ENCODE peak calls at places on chromosomes 3 and 15, in seven cellular contexts. Q is kidney, X is gastrocnemius medialis, Y is body of pancreas, R is suprapubic skin, Z is hepatocyte, N is GM23338. H is an unnamed sample.

GRCh38 chr15:60840703-60841411 is 361.9 kb upstream of the ICE2 start:
- DNase-seq in Q (no peak), X (no peak), Y (no peak), R (no peak), Z (no peak), N (no peak), H (no peak)

GRCh38 chr15:51093488-51093864 is 1.2 kb downstream of the TNFAIP8L3 start:
- DNase-seq in Q (no peak), X (no peak), Y (no peak), R (no peak), Z (no peak), N (no peak), H (no peak)

GRCh38 chr3:74129056-74129455 is 485.4 kb downstream of the CNTN3 start:
- DNase-seq in Q (no peak), X (no peak), Y (no peak), R (no peak), Z (no peak), N (no peak), H (no peak)

GRCh38 chr3:136698361-136698760 is 53.8 kb downstream of the STAG1 start:
- DNase-seq in Q (no peak), X (no peak), Y (no peak), R (no peak), Z (no peak), N (peak; percentile 68), H (no peak)

GRCh38 chr3:133578548-133579191 is 5.2 kb downstream of the CDV3 start:
- DNase-seq in Q (no peak), X (no peak), Y (no peak), R (no peak), Z (peak; percentile 43), N (peak; percentile 64), H (peak; percentile 32)

GRCh38 chr3:85167576-85167975 is 208.8 kb downstream of the CADM2 start:
- DNase-seq in Q (no peak), X (no peak), Y (no peak), R (no peak), Z (no peak), N (no peak), H (no peak)

GRCh38 chr15:59646271-59646670 is 11.0 kb downstream of the GTF2A2 start:
- DNase-seq in Q (no peak), X (no peak), Y (no peak), R (no peak), Z (no peak), N (no peak), H (no peak)

GRCh38 chr15:28901987-28902745 is 16.4 kb downstream of the APBA2 start:
- DNase-seq in Q (no peak), X (no peak), Y (no peak), R (peak; percentile 67), Z (no peak), N (peak; percentile 77), H (no peak)

GRCh38 chr3:134149286-134149685 is 101.4 kb downstream of the RYK start:
- DNase-seq in Q (no peak), X (no peak), Y (no peak), R (no peak), Z (no peak), N (no peak), H (no peak)

GRCh38 chr15:49036650-49037545 is 9.3 kb downstream of the SECISBP2L start:
- DNase-seq in Q (no peak), X (no peak), Y (no peak), R (no peak), Z (no peak), N (no peak), H (no peak)

GRCh38 chr3:149145361-149145760 is 15.9 kb downstream of the HPS3 start:
- DNase-seq in Q (no peak), X (no peak), Y (no peak), R (no peak), Z (no peak), N (no peak), H (no peak)
- H3K4me1 ChIP-seq in Q (no peaks in the 10 kb centered on the region), X (no peaks in the 10 kb centered on the region), Y (no peaks in the 10 kb centered on the region), R (no peaks in the 10 kb centered on the region), Z (no peaks in the 10 kb centered on the region), N (no peaks in the 10 kb centered on the region), H (no peaks in the 10 kb centered on the region)

DNA sequence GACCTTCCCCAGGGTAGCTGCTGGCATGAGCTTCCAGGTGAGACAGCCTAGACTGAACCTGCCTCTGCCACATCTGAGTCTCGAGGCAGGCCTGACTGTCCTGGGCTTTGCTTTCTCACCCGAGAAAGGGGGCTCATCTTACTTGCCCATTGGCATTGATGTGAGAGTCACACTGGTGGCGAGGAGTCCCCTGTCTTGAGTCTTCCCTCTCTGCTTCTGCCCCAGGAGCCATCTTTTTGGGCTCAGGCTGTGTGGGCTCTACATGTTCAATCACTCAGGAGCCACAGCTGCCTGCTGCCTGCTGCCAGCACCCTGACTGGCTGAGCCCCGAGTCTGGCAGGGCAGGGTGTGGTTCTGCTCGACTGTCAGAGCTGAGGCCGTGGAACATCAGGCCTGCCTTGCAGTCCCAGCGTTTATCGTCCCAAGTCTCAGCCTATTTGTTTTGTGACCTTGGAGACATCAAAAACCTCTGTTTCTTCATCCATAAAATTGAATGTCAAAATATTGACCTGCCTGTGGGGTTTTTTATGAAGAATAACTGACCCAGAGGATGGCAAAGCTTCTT is 132.5 kb downstream of the DNAJB8 start:
- DNase-seq in Q (peak; percentile 48), X (no peak), Y (no peak), R (no peak), Z (no peak), N (no peak), H (no peak)
- TF ChIP-seq CTCF in Q (no peak), X (no peak), Y (no peak), R (no peak), Z (no peak), N (no peak), H (no peak)

DNA sequence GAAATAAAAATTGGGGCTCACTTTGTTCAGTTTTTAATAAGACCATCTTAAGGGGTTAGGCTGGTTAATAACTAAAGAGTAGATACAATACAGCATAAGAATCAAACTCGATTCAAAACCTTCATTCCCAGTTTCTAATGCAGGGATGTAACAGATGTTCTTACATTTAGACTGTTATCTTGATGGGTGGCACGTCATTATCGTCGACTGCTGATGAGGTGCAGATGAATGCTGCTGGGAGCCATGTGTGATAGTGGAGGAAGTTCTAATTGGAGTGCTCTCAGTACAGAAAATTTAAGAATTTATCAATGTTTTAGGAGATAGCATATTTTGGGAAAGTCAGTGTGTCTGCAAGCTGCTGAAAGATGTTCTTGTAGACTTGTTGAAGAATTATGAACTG is 331.5 kb downstream of the PTPRG start:
- DNase-seq in Q (no peak), X (no peak), Y (no peak), R (no peak), Z (no peak), N (no peak), H (no peak)
- H3K4me1 ChIP-seq in Q (peaks cover 25% of the 10 kb centered on the region), X (peaks cover 17% of the 10 kb centered on the region), Y (peaks cover 19% of the 10 kb centered on the region), R (peaks cover 18% of the 10 kb centered on the region), Z (peaks cover 21% of the 10 kb centered on the region), N (peaks cover 73% of the 10 kb centered on the region), H (peaks cover 18% of the 10 kb centered on the region)

DNA sequence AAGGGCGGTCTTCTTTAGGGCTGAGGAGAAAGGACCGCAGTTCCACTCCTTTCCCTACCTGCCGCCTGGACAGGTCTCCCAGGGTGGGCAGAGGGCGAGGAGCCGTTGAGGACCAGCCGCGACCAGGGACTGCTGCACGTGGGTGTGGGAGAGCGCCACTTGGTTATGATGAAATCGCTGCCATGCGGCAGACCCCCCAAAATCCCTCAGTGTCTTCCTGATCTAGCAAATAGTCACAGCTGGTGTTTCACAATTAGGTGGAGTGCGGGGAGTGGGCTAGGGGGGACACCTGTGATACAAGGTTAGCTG is 1.5 kb downstream of the C3orf80 start:
- DNase-seq in Q (no peak), X (no peak), Y (no peak), R (no peak), Z (no peak), N (no peak), H (no peak)
- TF ChIP-seq CTCF in Q (no peak), X (no peak), Y (no peak), R (no peak), Z (no peak), N (no peak), H (no peak)

GRCh38 chr3:161220850-161221753 is at the start of gene NMD3:
- DNase-seq in Q (peak; percentile 98), X (peak; percentile 91), Y (peak; percentile 95), R (peak; percentile 97), Z (peak; percentile 97), N (peak; percentile 98), H (peak; percentile 97)
- H3K4me1 ChIP-seq in Q (no peaks in the 10 kb centered on the region), X (peaks cover 29% of the 10 kb centered on the region), Y (peaks cover 40% of the 10 kb centered on the region), R (peaks cover 40% of the 10 kb centered on the region), Z (peaks cover 17% of the 10 kb centered on the region), N (peaks cover 13% of the 10 kb centered on the region), H (peaks cover 36% of the 10 kb centered on the region)

GRCh38 chr3:185082149-185082548 is 70.7 kb downstream of the C3orf70 start:
- DNase-seq in Q (no peak), X (no peak), Y (no peak), R (no peak), Z (no peak), N (no peak), H (no peak)

GRCh38 chr3:185082829-185083228 is 70.0 kb downstream of the C3orf70 start:
- DNase-seq in Q (no peak), X (no peak), Y (no peak), R (no peak), Z (no peak), N (no peak), H (no peak)

GRCh38 chr3:185084402-185084801 is 68.5 kb downstream of the C3orf70 start:
- DNase-seq in Q (no peak), X (no peak), Y (no peak), R (no peak), Z (no peak), N (no peak), H (no peak)

GRCh38 chr3:185087419-185087818 is 65.4 kb downstream of the C3orf70 start:
- DNase-seq in Q (no peak), X (no peak), Y (no peak), R (no peak), Z (no peak), N (no peak), H (no peak)

GRCh38 chr3:185084883-185085282 is 68.0 kb downstream of the C3orf70 start:
- DNase-seq in Q (no peak), X (no peak), Y (no peak), R (no peak), Z (no peak), N (peak; percentile 35), H (no peak)
- TF ChIP-seq CTCF in Q (no peak), X (no peak), Y (no peak), R (no peak), Z (no peak), N (peak; percentile 39), H (no peak)

DNA sequence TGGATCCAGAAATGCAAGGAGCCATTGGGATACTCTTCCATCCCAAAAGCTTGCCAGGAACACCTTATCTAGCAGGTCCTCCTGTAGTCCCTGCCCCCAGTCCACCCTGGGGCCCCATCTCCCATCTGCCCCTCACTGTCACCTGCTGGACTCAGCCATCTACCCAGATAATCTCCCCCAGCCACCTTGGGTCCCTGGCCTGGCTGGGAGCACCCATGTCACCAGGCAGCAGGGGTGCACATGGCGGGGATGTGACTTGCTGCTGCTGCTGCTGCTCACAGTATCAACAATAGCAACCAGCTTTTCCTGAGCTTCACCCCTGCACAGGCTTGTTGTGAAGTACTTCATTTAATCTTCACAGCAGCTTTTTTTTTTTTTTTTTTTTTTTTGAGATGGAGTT is 12.6 kb downstream of the PTH1R start:
- DNase-seq in Q (peak; percentile 45), X (no peak), Y (no peak), R (no peak), Z (no peak), N (no peak), H (no peak)
- H3K4me1 ChIP-seq in Q (peaks cover 49% of the 10 kb centered on the region), X (peaks cover 5% of the 10 kb centered on the region), Y (peaks cover 14% of the 10 kb centered on the region), R (peaks cover 29% of the 10 kb centered on the region), Z (peaks cover 26% of the 10 kb centered on the region), N (peaks cover 28% of the 10 kb centered on the region), H (peaks cover 22% of the 10 kb centered on the region)

GRCh38 chr3:59775106-59775505 is 725.3 kb upstream of the CFAP20DC start:
- DNase-seq in Q (no peak), X (no peak), Y (no peak), R (no peak), Z (no peak), N (no peak), H (no peak)
- TF ChIP-seq CTCF in Q (no peak), X (no peak), Y (no peak), R (no peak), Z (no peak), N (no peak), H (no peak)

H was measured in right atrium auricular region.